ENCODE peak calls at places on chromosome 14, in nine cellular contexts. M is ovary; L is CD4-positive, CD25-positive, alpha-beta regulatory T cell; D is CD8-positive, alpha-beta T cell; V is neural progenitor cell; F is heart left ventricle; Z is breast epithelium; Y is heart right ventricle; K is GM23338. H is an unnamed sample. For H3K4me1 and H3K36me3, the result is how much of the 10 kb centered on the place peaks cover.

GRCh38 chr14:94110552-94111181 is at the start of gene IFI27:
- DNase-seq in M (peak), L (no peak), D (no peak), V (no peak), F (peak), Z (peak), Y (peak), K (no peak), H (no peak)

GRCh38 chr14:102928412-102929348 is 6.2 kb downstream of the AMN start:
- DNase-seq in M (peak), L (peak), D (peak), V (peak), F (peak), Z (peak), Y (peak), K (peak), H (peak)

GRCh38 chr14:73244541-73244940 is 7.2 kb downstream of the PAPLN start:
- DNase-seq in M (no peak), L (no peak), D (no peak), V (no peak), F (no peak), Z (no peak), Y (no peak), K (no peak), H (no peak)

GRCh38 chr14:22614240-22614799 is 16.2 kb downstream of the ABHD4 start:
- DNase-seq in M (no peak), L (no peak), D (no peak), V (peak), F (no peak), Z (peak), Y (no peak), K (no peak), H (no peak)

GRCh38 chr14:106277503-106277902 is 751.1 kb downstream of the TMEM121 start:
- DNase-seq in M (no peak), L (no peak), D (no peak), V (no peak), F (no peak), Z (no peak), Y (no peak), K (no peak), H (no peak)

GRCh38 chr14:96905065-96905464 is 107.9 kb downstream of the VRK1 start:
- DNase-seq in M (no peak), L (no peak), D (no peak), V (no peak), F (no peak), Z (no peak), Y (no peak), K (no peak), H (no peak)

GRCh38 chr14:75303415-75303814 is 24.8 kb downstream of the FOS start:
- DNase-seq in M (peak), L (peak), D (peak), V (peak), F (peak), Z (peak), Y (no peak), K (peak), H (peak)

GRCh38 chr14:103480595-103480994 is 42.0 kb downstream of the CKB start:
- DNase-seq in M (no peak), L (peak), D (no peak), V (no peak), F (no peak), Z (no peak), Y (no peak), K (no peak), H (no peak)

GRCh38 chr14:64673329-64673728 is 30.9 kb upstream of the PLEKHG3 start:
- DNase-seq in M (no peak), L (no peak), D (no peak), V (no peak), F (no peak), Z (no peak), Y (no peak), K (no peak), H (no peak)

GRCh38 chr14:38197761-38198345 is 9.9 kb upstream of the SSTR1 start:
- DNase-seq in M (no peak), L (no peak), D (no peak), V (no peak), F (no peak), Z (no peak), Y (no peak), K (peak), H (no peak)

GRCh38 chr14:22540286-22540685 is 48.7 kb downstream of the DAD1 start:
- DNase-seq in M (no peak), L (no peak), D (no peak), V (no peak), F (no peak), Z (no peak), Y (no peak), K (no peak), H (no peak)

GRCh38 chr14:65290830-65291229 is 121.7 kb upstream of the FUT8 start:
- DNase-seq in M (no peak), L (no peak), D (no peak), V (no peak), F (no peak), Z (no peak), Y (no peak), K (no peak), H (no peak)

GRCh38 chr14:68317239-68317638 is 475.6 kb downstream of the ZFP36L1 start:
- DNase-seq in M (no peak), L (no peak), D (no peak), V (no peak), F (no peak), Z (no peak), Y (no peak), K (no peak), H (no peak)

GRCh38 chr14:91140672-91141071 is 26.8 kb downstream of the DGLUCY start:
- DNase-seq in M (no peak), L (no peak), D (no peak), V (peak), F (no peak), Z (no peak), Y (no peak), K (peak), H (no peak)

GRCh38 chr14:100855256-100855930 is 29.5 kb downstream of the MEG3 start:
- DNase-seq in M (no peak), L (no peak), D (no peak), V (no peak), F (peak), Z (no peak), Y (no peak), K (no peak), H (no peak)

GRCh38 chr14:44989497-44990440 is 27.8 kb downstream of the TOGARAM1 start:
- DNase-seq in M (no peak), L (no peak), D (no peak), V (no peak), F (no peak), Z (no peak), Y (no peak), K (no peak), H (no peak)

GRCh38 chr14:32085845-32086383 is 8.8 kb downstream of the ARHGAP5 start:
- DNase-seq in M (no peak), L (no peak), D (no peak), V (no peak), F (no peak), Z (no peak), Y (no peak), K (no peak), H (no peak)

GRCh38 chr14:34781242-34781641 is 66.8 kb upstream of the CFL2 start:
- DNase-seq in M (no peak), L (no peak), D (no peak), V (no peak), F (no peak), Z (no peak), Y (no peak), K (no peak), H (no peak)

GRCh38 chr14:102057480-102058114 is 29.2 kb downstream of the HSP90AA1 start:
- DNase-seq in M (no peak), L (no peak), D (peak), V (no peak), F (no peak), Z (no peak), Y (no peak), K (no peak), H (no peak)

GRCh38 chr14:29243355-29243754 is 476.8 kb downstream of the FOXG1 start:
- DNase-seq in M (no peak), L (no peak), D (no peak), V (no peak), F (no peak), Z (no peak), Y (no peak), K (no peak), H (no peak)

GRCh38 chr14:85165091-85165490 is 364.9 kb upstream of the FLRT2 start:
- DNase-seq in M (no peak), L (no peak), D (no peak), V (no peak), F (peak), Z (no peak), Y (peak), K (peak), H (no peak)

GRCh38 chr14:93496856-93497255 is 66.1 kb downstream of the UNC79 start:
- DNase-seq in M (no peak), L (no peak), D (no peak), V (no peak), F (no peak), Z (no peak), Y (no peak), K (no peak), H (no peak)

GRCh38 chr14:92122351-92122677 is 545 bp downstream of the CPSF2 start:
- DNase-seq in M (no peak), L (peak), D (no peak), V (peak), F (peak), Z (no peak), Y (no peak), K (peak), H (no peak)

DNA sequence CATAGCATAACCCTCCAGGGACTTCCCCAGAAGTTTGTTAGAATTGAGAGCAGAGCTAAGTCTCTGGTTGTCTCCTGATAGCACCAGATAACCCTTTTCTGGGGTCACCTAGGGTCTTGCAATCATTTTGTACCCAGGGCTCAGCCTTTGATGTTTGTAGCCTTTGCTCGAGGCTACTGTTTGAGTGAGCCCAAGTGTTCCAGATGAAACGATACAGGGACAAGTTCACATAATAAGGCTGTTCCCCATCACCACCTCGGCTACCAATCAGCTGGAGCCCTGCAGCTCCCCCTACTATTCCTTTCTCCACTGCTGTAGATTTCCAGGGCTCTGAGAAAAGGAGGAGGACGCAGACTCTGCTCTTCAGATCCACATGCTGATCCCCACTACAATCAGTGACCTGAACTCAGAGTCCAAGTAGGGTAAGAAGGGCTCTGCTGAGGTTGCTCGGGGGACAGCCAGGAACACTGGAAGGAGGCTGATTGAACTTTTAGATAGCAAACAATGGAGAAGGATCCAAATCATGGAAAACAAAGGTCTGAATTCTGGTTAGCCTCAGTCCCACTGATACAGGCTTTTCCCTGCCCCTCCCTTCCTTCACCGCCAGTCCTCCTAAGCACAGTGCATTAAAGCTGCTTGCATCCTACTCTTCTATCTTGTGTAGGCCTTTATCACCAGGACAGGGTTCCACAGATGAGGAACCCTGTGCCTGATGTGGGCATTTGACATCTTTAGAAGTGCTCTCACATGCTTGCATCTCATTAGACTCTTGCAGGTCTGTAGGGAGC is at the start of gene EDDM3A:
- DNase-seq in M (no peak), L (no peak), D (no peak), V (no peak), F (no peak), Z (no peak), Y (no peak), K (no peak), H (no peak)
- H3K4me1 ChIP-seq in M (under half), L (under half), D (under half), V (under half), F (under half), Z (under half), Y (under half), K (under half), H (under half)

DNA sequence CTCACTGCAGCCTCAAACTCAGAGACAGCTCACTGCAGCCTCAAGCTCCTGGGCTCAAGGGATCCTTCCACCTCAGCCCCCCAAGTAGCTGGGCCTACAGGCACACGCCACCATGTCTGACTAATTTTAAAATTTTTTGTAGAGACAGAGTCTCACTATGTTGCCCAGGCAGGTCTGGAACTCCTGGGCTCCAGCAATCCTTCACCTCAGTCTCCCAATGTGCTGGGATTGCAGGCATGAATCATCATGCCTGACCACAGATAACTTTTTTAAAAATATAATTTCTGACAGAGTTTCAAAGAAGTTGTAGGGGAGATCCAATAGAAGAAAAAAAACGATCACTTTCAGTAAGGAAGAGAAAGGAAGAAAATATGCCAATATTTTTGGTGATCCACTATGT is 189.7 kb upstream of the CDKN3 start:
- DNase-seq in M (no peak), L (no peak), D (no peak), V (no peak), F (no peak), Z (no peak), Y (no peak), K (no peak), H (no peak)
- H3K36me3 ChIP-seq in M (under half), L (under half), D (under half), V (under half), F (under half), Z (under half), Y (under half), K (under half), H (under half)

GRCh38 chr14:72063761-72064282 is 131.6 kb downstream of the RGS6 start:
- DNase-seq in M (no peak), L (no peak), D (no peak), V (no peak), F (no peak), Z (no peak), Y (no peak), K (no peak), H (no peak)
- H3K4me3 ChIP-seq in M (no peak), L (no peak), D (no peak), V (no peak), F (no peak), Z (no peak), Y (no peak), K (no peak), H (no peak)

GRCh38 chr14:61504841-61505340 is 183.5 kb downstream of the PRKCH start:
- DNase-seq in M (no peak), L (peak), D (no peak), V (no peak), F (no peak), Z (no peak), Y (no peak), K (no peak), H (no peak)
- H3K4me1 ChIP-seq in M (under half), L (half or more), D (half or more), V (under half), F (under half), Z (under half), Y (under half), K (half or more), H (under half)

GRCh38 chr14:79699206-79699605 is 512.1 kb downstream of the DIO2 start:
- DNase-seq in M (no peak), L (no peak), D (no peak), V (no peak), F (no peak), Z (no peak), Y (no peak), K (no peak), H (no peak)

GRCh38 chr14:79703209-79703608 is 508.1 kb downstream of the DIO2 start:
- DNase-seq in M (no peak), L (no peak), D (no peak), V (no peak), F (no peak), Z (no peak), Y (no peak), K (no peak), H (no peak)

GRCh38 chr14:79702197-79702596 is 509.1 kb downstream of the DIO2 start:
- DNase-seq in M (no peak), L (no peak), D (no peak), V (no peak), F (no peak), Z (no peak), Y (no peak), K (no peak), H (no peak)

GRCh38 chr14:79704406-79704805 is 506.9 kb downstream of the DIO2 start:
- DNase-seq in M (no peak), L (no peak), D (no peak), V (no peak), F (no peak), Z (no peak), Y (no peak), K (no peak), H (no peak)

GRCh38 chr14:79701371-79701770 is 509.9 kb downstream of the DIO2 start:
- DNase-seq in M (no peak), L (no peak), D (no peak), V (no peak), F (no peak), Z (no peak), Y (no peak), K (no peak), H (no peak)
- H3K36me3 ChIP-seq in M (under half), L (under half), D (under half), V (under half), F (under half), Z (under half), Y (under half), K (under half), H (under half)

DNA sequence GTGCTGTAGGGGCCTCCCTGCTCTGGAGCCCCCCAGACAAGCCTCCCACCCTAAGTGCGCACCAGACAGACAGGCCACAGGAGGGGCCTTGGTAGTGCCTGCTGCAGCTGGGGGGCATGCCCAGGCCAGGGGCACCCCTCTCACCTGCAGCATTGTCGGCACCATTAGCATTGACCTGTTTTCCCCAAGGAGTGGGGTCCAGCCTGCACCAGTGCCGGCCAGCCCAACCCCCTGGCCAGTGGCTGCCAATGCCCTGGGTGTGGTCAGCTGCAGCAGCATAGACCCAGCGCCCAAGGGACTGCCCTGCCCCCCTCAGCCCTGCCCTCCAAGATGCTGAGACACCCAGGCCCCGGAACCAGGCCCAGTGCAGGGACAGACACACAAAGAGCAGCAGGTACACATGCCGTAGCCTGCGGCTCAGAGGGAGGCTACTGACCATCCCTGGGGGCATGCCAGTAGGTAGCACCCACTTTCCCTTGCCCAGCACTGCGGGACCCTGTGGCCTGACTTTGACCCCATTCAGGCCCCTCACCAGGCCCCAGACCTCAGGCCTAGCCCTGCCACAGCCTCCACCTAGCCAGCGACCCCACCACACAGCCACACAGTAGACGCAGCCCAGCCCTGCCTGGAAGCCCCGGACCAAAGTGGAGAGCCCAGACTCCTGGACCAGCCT is 1.0 kb downstream of the AHNAK2 start:
- DNase-seq in M (no peak), L (no peak), D (no peak), V (no peak), F (no peak), Z (no peak), Y (no peak), K (no peak), H (peak)
- H3K4me3 ChIP-seq in M (peak), L (no peak), D (peak), V (peak), F (peak), Z (peak), Y (peak), K (peak), H (peak)

GRCh38 chr14:50318031-50318626 is 6.0 kb downstream of the DMAC2L start:
- DNase-seq in M (no peak), L (peak), D (no peak), V (peak), F (no peak), Z (no peak), Y (no peak), K (peak), H (no peak)

GRCh38 chr14:50321009-50321660 is 9.0 kb downstream of the DMAC2L start:
- DNase-seq in M (peak), L (peak), D (peak), V (peak), F (peak), Z (peak), Y (peak), K (peak), H (no peak)

GRCh38 chr14:50319721-50320120 is 7.6 kb downstream of the DMAC2L start:
- DNase-seq in M (no peak), L (no peak), D (no peak), V (no peak), F (no peak), Z (no peak), Y (no peak), K (no peak), H (no peak)

GRCh38 chr14:50320279-50320678 is 8.2 kb downstream of the DMAC2L start:
- DNase-seq in M (no peak), L (no peak), D (no peak), V (no peak), F (no peak), Z (no peak), Y (no peak), K (no peak), H (no peak)

DNA sequence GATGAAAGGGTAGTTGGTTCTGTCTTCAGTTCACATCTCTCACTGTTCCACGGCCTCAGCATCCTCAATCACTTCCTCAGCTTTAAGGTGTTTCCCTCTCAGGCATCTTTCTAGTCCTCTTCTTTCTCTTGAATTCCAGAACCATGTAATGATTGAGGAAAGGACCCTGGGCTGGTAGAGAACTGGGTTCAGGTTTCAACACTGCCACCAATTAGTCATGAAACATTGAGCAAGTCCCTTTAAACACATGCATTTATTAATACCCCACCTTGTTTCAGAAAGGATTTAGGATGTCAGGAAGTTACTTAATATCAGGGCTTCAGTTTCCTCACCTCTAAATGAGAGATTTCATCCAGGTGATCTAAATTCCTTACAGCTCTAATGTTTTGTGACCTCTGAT is 7.2 kb downstream of the DMAC2L start:
- DNase-seq in M (no peak), L (no peak), D (no peak), V (no peak), F (no peak), Z (no peak), Y (no peak), K (no peak), H (no peak)
- H3K4me1 ChIP-seq in M (under half), L (under half), D (under half), V (under half), F (under half), Z (under half), Y (under half), K (under half), H (under half)

GRCh38 chr14:54709444-54709843 is 142.5 kb downstream of the SAMD4A start:
- DNase-seq in M (no peak), L (peak), D (no peak), V (no peak), F (no peak), Z (no peak), Y (no peak), K (no peak), H (no peak)
- H3K36me3 ChIP-seq in M (under half), L (under half), D (under half), V (under half), F (under half), Z (under half), Y (under half), K (under half), H (under half)

DNA sequence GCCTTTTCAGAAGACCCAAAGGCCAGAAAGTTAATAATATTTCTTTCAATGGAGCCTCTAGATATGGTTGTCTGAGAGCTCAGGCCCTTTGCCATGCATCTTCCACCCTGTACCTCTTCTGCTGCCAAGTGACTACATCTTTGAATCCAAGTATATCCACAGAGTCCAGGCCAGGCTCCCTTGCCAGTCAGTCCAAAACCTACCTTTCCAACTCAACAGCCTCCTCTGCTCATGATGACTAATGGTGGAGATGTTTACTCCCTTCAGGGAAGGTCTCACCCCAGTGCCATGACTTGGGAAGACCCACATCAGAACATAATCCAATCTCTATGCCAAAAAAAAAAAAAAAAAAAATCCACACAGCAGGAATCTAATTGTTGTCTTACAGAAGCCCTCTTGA is 20.4 kb downstream of the TTC9 start:
- DNase-seq in M (no peak), L (no peak), D (no peak), V (no peak), F (no peak), Z (no peak), Y (no peak), K (no peak), H (no peak)
- H3K4me3 ChIP-seq in M (no peak), L (no peak), D (no peak), V (no peak), F (no peak), Z (no peak), Y (no peak), K (no peak), H (no peak)